ENCODE peak calls at places on chromosomes 5 and 9, in seven cellular contexts. S is small intestine, T is uterus, O is AG10803, B is brain microvascular endothelial cell, E is sigmoid colon, J is heart right ventricle. A is an unnamed sample.

GRCh38 chr5:38557309-38557710 is 864 bp upstream of the LIFR start:
- DNase-seq in S (no peak), T (no peak), O (no peak), B (no peak), E (no peak), J (peak), A (no peak)

GRCh38 chr5:178467261-178468195 is 122.7 kb downstream of the COL23A1 start:
- DNase-seq in S (no peak), T (peak), O (peak), B (peak), E (peak), J (peak), A (no peak)

GRCh38 chr9:5625916-5626315 is 3.0 kb upstream of the RIC1 start:
- DNase-seq in S (no peak), T (no peak), O (no peak), B (no peak), E (no peak), J (no peak), A (no peak)

GRCh38 chr5:93636850-93637249 is 53.8 kb downstream of the NR2F1 start:
- DNase-seq in S (no peak), T (no peak), O (no peak), B (no peak), E (no peak), J (no peak), A (no peak)

GRCh38 chr5:142263346-142263745 is 61.5 kb downstream of the SPRY4 start:
- DNase-seq in S (no peak), T (no peak), O (no peak), B (no peak), E (no peak), J (no peak), A (no peak)

GRCh38 chr5:121251954-121252353 is 599.7 kb upstream of the FTMT start:
- DNase-seq in S (no peak), T (no peak), O (no peak), B (peak), E (no peak), J (no peak), A (no peak)

GRCh38 chr5:1727571-1727970 is 72.1 kb downstream of the MRPL36 start:
- DNase-seq in S (no peak), T (no peak), O (no peak), B (no peak), E (peak), J (no peak), A (no peak)

GRCh38 chr9:76181020-76181641 is 213.1 kb downstream of the RFK start:
- DNase-seq in S (peak), T (no peak), O (peak), B (peak), E (no peak), J (no peak), A (peak)

GRCh38 chr9:133349965-133350624 is 2.1 kb downstream of the RPL7A start:
- DNase-seq in S (no peak), T (no peak), O (no peak), B (no peak), E (no peak), J (no peak), A (no peak)
- H3K4me3 ChIP-seq in S (no peak), T (no peak), O (no peak), B (peak), E (no peak), J (no peak), A (no peak)

GRCh38 chr9:105673850-105674387 is 11.7 kb downstream of the TAL2 start:
- DNase-seq in S (no peak), T (no peak), O (no peak), B (no peak), E (no peak), J (no peak), A (no peak)
- H3K4me3 ChIP-seq in S (no peak), T (no peak), O (no peak), B (no peak), E (no peak), J (no peak), A (no peak)

GRCh38 chr9:129301941-129302340 is 123.9 kb upstream of the IER5L start:
- DNase-seq in S (no peak), T (no peak), O (no peak), B (no peak), E (no peak), J (no peak), A (no peak)
- H3K4me3 ChIP-seq in S (no peak), T (no peak), O (no peak), B (no peak), E (no peak), J (no peak), A (no peak)

GRCh38 chr5:36066001-36066539 is 612 bp downstream of the UGT3A2 start:
- DNase-seq in S (no peak), T (no peak), O (no peak), B (no peak), E (no peak), J (no peak), A (no peak)

GRCh38 chr5:36066540-36067210 is at the start of gene UGT3A2:
- DNase-seq in S (no peak), T (no peak), O (no peak), B (no peak), E (no peak), J (no peak), A (no peak)

GRCh38 chr5:36068751-36069281 is 2.1 kb upstream of the UGT3A2 start:
- DNase-seq in S (no peak), T (no peak), O (no peak), B (no peak), E (no peak), J (no peak), A (no peak)

GRCh38 chr5:36073595-36074216 is 7.0 kb upstream of the UGT3A2 start:
- DNase-seq in S (peak), T (no peak), O (no peak), B (no peak), E (no peak), J (no peak), A (peak)

GRCh38 chr5:36070687-36071571 is 4.2 kb upstream of the UGT3A2 start:
- DNase-seq in S (peak), T (no peak), O (no peak), B (no peak), E (no peak), J (no peak), A (no peak)
- H3K4me3 ChIP-seq in S (no peak), T (no peak), O (peak), B (no peak), E (no peak), J (no peak), A (no peak)

GRCh38 chr5:136134653-136135052 is 2.0 kb downstream of the SMAD5 start:
- DNase-seq in S (no peak), T (no peak), O (no peak), B (no peak), E (no peak), J (no peak), A (no peak)
- H3K4me3 ChIP-seq in S (no peak), T (no peak), O (peak), B (no peak), E (no peak), J (peak), A (peak)

GRCh38 chr5:131107128-131107527 is 57.9 kb downstream of the HINT1 start:
- DNase-seq in S (no peak), T (no peak), O (no peak), B (no peak), E (no peak), J (no peak), A (no peak)

GRCh38 chr5:131114754-131115153 is 50.3 kb downstream of the HINT1 start:
- DNase-seq in S (peak), T (no peak), O (no peak), B (no peak), E (no peak), J (no peak), A (no peak)

GRCh38 chr5:131109540-131110255 is 55.4 kb downstream of the HINT1 start:
- DNase-seq in S (peak), T (no peak), O (peak), B (peak), E (no peak), J (no peak), A (peak)

GRCh38 chr5:131110256-131110594 is 54.8 kb downstream of the HINT1 start:
- DNase-seq in S (no peak), T (no peak), O (no peak), B (no peak), E (no peak), J (no peak), A (no peak)

DNA sequence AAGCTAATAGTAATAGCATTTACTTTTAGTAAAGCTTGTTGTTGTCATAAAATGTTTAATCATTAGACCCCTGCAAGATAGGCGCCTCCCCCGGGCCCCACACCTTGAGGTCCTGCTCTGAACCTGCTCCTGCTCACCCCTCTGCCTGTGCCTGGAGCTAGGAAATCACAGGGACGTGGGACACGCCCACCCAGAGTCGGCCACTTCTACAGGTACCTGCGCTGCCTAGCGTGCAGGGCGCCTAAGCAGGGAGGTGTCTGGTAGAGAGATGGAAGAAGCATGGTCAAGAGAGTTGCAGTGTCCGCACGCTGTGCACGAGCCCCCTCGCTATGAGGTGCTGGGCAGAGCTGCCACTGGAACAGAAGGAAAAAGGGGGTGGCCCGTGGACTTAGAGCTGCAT is 52.6 kb downstream of the HINT1 start:
- DNase-seq in S (no peak), T (no peak), O (no peak), B (no peak), E (no peak), J (no peak), A (no peak)
- H3K4me3 ChIP-seq in S (no peak), T (no peak), O (no peak), B (no peak), E (no peak), J (no peak), A (no peak)

DNA sequence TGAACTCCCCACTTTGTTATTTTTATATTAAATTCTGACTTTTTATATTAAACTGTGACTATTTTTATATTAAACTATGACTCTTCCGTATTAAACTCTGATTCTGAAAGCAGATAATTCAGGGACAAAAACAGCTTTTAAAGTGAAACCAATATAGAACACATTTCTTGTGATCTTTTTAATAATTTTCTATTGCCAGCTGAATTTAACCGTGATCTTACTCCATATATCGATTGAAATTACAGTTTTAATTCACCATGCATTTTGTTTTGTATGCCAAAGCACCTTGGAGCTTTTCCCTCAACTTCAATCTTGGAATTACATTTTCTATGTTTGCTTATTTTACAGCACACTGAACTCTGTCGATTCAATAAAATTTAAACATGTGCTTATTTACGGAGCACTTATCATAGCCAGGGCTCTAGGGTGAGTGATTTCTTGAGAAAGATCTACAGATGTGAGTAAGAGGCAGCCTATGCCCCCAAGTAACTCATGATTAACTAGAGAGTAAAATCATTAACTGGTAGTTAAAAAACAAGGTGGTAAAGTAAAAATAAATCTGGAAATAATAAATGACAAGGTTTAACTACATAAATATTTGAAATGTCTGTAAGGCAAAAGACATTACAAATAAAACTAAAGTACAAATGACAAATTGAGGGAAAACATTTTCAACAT is 72.9 kb upstream of the ALDH1B1 start:
- DNase-seq in S (no peak), T (no peak), O (no peak), B (no peak), E (no peak), J (no peak), A (no peak)
- H3K4me3 ChIP-seq in S (no peak), T (no peak), O (no peak), B (no peak), E (no peak), J (no peak), A (peak)

GRCh38 chr9:129866373-129867137 is 31.3 kb downstream of the USP20 start:
- DNase-seq in S (no peak), T (no peak), O (no peak), B (no peak), E (no peak), J (no peak), A (no peak)
- H3K4me3 ChIP-seq in S (no peak), T (no peak), O (no peak), B (no peak), E (no peak), J (no peak), A (no peak)